ENCODE peak calls at places on chromosomes 11 and 22, in five cellular contexts. V is mammary epithelial cell, H is SK-N-SH, E is colonic mucosa, Z is kidney. B is an unnamed sample.
A peak's percentile ranks its signal among the peaks of the same experiment; 100 is the strongest.

GRCh38 chr22:29623553-29624169 is 20.2 kb downstream of the NF2 start:
- DNase-seq in V (no peak), Z (no peak), E (no peak), H (no peak), B (no peak)

GRCh38 chr11:27216268-27217149 is 146.5 kb downstream of the CCDC34 start:
- DNase-seq in Z (peak; percentile 89), E (peak; percentile 27), V (no peak), H (peak; percentile 59), B (no peak)

GRCh38 chr11:87659807-87660206 is 515.4 kb downstream of the RAB38 start:
- DNase-seq in V (no peak), H (no peak), E (no peak), Z (no peak), B (no peak)

GRCh38 chr22:30309981-30310672 is 16.6 kb downstream of the TBC1D10A start:
- DNase-seq in E (peak; percentile 73), Z (no peak), H (no peak), V (no peak), B (peak; percentile 59)

GRCh38 chr11:62921573-62922188 is 518 bp upstream of the CHRM1 start:
- DNase-seq in Z (no peak), V (no peak), E (peak; percentile 57), H (peak; percentile 62), B (no peak)

GRCh38 chr11:68081691-68082090 is 39.5 kb downstream of the CHKA start:
- DNase-seq in V (peak; percentile 86), H (no peak), Z (no peak), E (no peak), B (no peak)

GRCh38 chr22:45082795-45083194 is 73.0 kb upstream of the PHF21B start:
- DNase-seq in Z (no peak), V (no peak), H (peak; percentile 75), E (no peak), B (no peak)

GRCh38 chr22:37320726-37321286 is 38.5 kb downstream of the CYTH4 start:
- DNase-seq in V (no peak), H (no peak), Z (no peak), E (no peak), B (no peak)

GRCh38 chr22:47593911-47594311 is 831.5 kb downstream of the TBC1D22A start:
- DNase-seq in V (no peak), E (no peak), H (no peak), Z (no peak), B (no peak)

GRCh38 chr22:39173787-39174497 is 21.5 kb upstream of the CBX7 start:
- DNase-seq in E (no peak), H (no peak), Z (no peak), V (no peak), B (no peak)

GRCh38 chr11:90187839-90188238 is 35.0 kb downstream of the CHORDC1 start:
- DNase-seq in Z (no peak), H (no peak), E (no peak), V (no peak), B (no peak)

GRCh38 chr11:66052664-66052982 is 459 bp downstream of the SF3B2 start:
- DNase-seq in H (no peak), E (no peak), Z (peak; percentile 43), V (no peak), B (no peak)

GRCh38 chr11:122137081-122137793 is 21.2 kb upstream of the BLID start:
- DNase-seq in V (peak; percentile 65), E (no peak), Z (no peak), H (no peak), B (no peak)

GRCh38 chr11:113721462-113722066 is 15.5 kb upstream of the TMPRSS5 start:
- DNase-seq in V (peak; percentile 29), H (no peak), E (no peak), Z (no peak), B (no peak)

GRCh38 chr11:131924446-131925240 is 554.2 kb downstream of the NTM start:
- DNase-seq in E (no peak), Z (no peak), H (no peak), V (peak; percentile 35), B (no peak)

GRCh38 chr11:72584293-72584921 is 89.8 kb downstream of the PDE2A start:
- DNase-seq in Z (peak; percentile 85), H (no peak), E (peak; percentile 41), V (no peak), B (no peak)

GRCh38 chr22:50529416-50530279 is at the start of gene TYMP:
- DNase-seq in E (peak; percentile 83), Z (peak; percentile 97), H (no peak), V (no peak), B (no peak)

GRCh38 chr22:31104869-31105268 is 2.5 kb downstream of the SELENOM start:
- DNase-seq in V (no peak), Z (no peak), H (no peak), E (no peak), B (no peak)

GRCh38 chr11:131877246-131877645 is 506.8 kb downstream of the NTM start:
- DNase-seq in V (no peak), Z (no peak), H (no peak), E (no peak), B (no peak)

GRCh38 chr11:58075781-58076180 is 45.0 kb downstream of the OR6Q1 start:
- DNase-seq in E (no peak), H (no peak), V (peak; percentile 80), Z (no peak), B (no peak)

GRCh38 chr11:134418119-134418840 is 6.2 kb upstream of the B3GAT1 start:
- DNase-seq in Z (no peak), H (peak; percentile 63), V (peak; percentile 3), E (no peak), B (peak; percentile 44)

GRCh38 chr22:46958191-46958590 is 195.7 kb downstream of the TBC1D22A start:
- DNase-seq in E (no peak), V (no peak), Z (peak; percentile 59), H (no peak), B (no peak)

GRCh38 chr11:85787809-85788805 is 22.8 kb downstream of the SYTL2 start:
- DNase-seq in Z (no peak), V (peak; percentile 38), H (no peak), E (peak; percentile 76), B (no peak)

GRCh38 chr22:21917206-21917958 is 35.3 kb downstream of the PPM1F start:
- DNase-seq in E (no peak), Z (no peak), V (no peak), H (peak; percentile 44), B (no peak)

GRCh38 chr11:69122337-69122641 is 33.4 kb upstream of the SMIM38 start:
- DNase-seq in Z (no peak), E (no peak), H (no peak), V (no peak), B (no peak)

GRCh38 chr11:77081976-77082836 is 15.4 kb downstream of the CAPN5 start:
- DNase-seq in V (no peak), E (no peak), Z (peak; percentile 43), H (peak; percentile 21), B (no peak)

GRCh38 chr22:30325724-30326703 is 727 bp downstream of the TBC1D10A start:
- DNase-seq in V (no peak), E (peak; percentile 58), Z (peak; percentile 81), H (peak; percentile 77), B (peak; percentile 51)

GRCh38 chr22:35229865-35230264 is 27.4 kb upstream of the HMGXB4 start:
- DNase-seq in H (no peak), V (no peak), Z (no peak), E (no peak), B (no peak)

GRCh38 chr11:28760676-28761390 is 652.6 kb downstream of the METTL15 start:
- DNase-seq in V (peak; percentile 45), E (no peak), Z (no peak), H (no peak), B (no peak)

GRCh38 chr11:86230196-86230813 is 14.2 kb upstream of the EED start:
- DNase-seq in Z (no peak), H (no peak), E (no peak), V (peak; percentile 75), B (no peak)

DNA sequence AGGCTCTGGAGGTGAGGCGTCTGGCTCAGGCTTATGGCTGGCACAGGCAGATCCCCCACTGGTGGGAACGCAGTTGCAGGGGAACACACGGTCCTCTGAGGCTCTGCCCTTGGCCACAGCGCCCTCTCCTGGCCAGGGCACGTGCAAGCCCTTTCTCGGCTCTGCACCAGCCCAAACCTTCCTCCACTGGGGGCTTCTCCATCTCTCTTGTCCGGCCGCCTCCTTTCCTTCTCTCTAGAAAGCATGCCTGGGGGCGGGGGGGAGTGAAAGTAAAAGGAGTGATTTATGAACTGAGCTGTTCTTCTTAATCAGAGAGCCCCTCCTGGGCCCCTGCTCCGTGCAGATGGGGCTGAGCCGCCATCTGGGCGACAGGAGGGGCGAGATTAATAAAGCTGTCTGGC is 56.5 kb downstream of the TP53I11 start:
- DNase-seq in E (peak; percentile 50), Z (no peak), V (peak; percentile 16), H (peak; percentile 86), B (peak; percentile 49)
- H3K9ac ChIP-seq in E (no peak overlapping the region), Z (no peak overlapping the region), V (no peak overlapping the region), H (no peak overlapping the region), B (no peak overlapping the region)

GRCh38 chr11:13776134-13776815 is 107.8 kb downstream of the FAR1 start:
- DNase-seq in E (no peak), H (no peak), V (peak; percentile 11), Z (no peak), B (no peak)
- TF ChIP-seq CTCF in E (no peak), H (no peak), V (peak; percentile 43), Z (peak; percentile 35), B (peak; percentile 12)

GRCh38 chr11:119369035-119369925 is 12.2 kb downstream of the USP2 start:
- DNase-seq in V (no peak), H (peak; percentile 77), E (peak; percentile 63), Z (peak; percentile 22), B (no peak)

GRCh38 chr11:119368121-119369034 is 13.1 kb downstream of the USP2 start:
- DNase-seq in H (peak; percentile 54), V (no peak), E (peak; percentile 89), Z (peak; percentile 93), B (no peak)

GRCh38 chr11:119365071-119365591 is 16.4 kb downstream of the USP2 start:
- DNase-seq in E (no peak), H (no peak), Z (peak; percentile 44), V (no peak), B (no peak)

GRCh38 chr11:119366690-119367620 is 14.5 kb downstream of the USP2 start:
- DNase-seq in V (no peak), H (no peak), Z (peak; percentile 30), E (no peak), B (no peak)

GRCh38 chr11:119367661-119368120 is 13.8 kb downstream of the USP2 start:
- DNase-seq in Z (peak; percentile 94), E (peak; percentile 49), H (no peak), V (no peak), B (no peak)
- H3K9ac ChIP-seq in Z (peak overlapping the region; percentile 54), E (peak overlapping the region; percentile 73), H (no peak overlapping the region), V (no peak overlapping the region), B (no peak overlapping the region)

GRCh38 chr11:299081-299891 is at the start of gene IFITM5:
- DNase-seq in H (no peak), E (no peak), V (no peak), Z (peak; percentile 72), B (no peak)
- TF ChIP-seq CTCF in H (no peak), E (no peak), V (no peak), Z (no peak), B (no peak)